ENCODE peak calls at places on chromosomes 4 and X, in seven cellular contexts. H, B, V, M, N, A and G are unnamed samples.

GRCh38 chrX:72477787-72478186 is 94.9 kb downstream of the HDAC8 start:
- DNase-seq in H (no peak), B (peak), V (no peak), M (no peak), N (no peak), A (peak), G (peak)

GRCh38 chrX:115339441-115340025 is 50.0 kb downstream of the LUZP4 start:
- DNase-seq in H (no peak), B (no peak), V (no peak), M (no peak), N (no peak), A (peak), G (peak)

GRCh38 chr4:2061208-2062131 is 2.3 kb downstream of the NAT8L start:
- DNase-seq in H (no peak), B (no peak), V (no peak), M (no peak), N (no peak), A (no peak), G (no peak)

GRCh38 chr4:48483006-48483776 is at the start of gene SLC10A4:
- DNase-seq in H (no peak), B (no peak), V (no peak), M (no peak), N (no peak), A (no peak), G (no peak)

GRCh38 chrX:129006491-129006890 is 516.8 kb downstream of the SMARCA1 start:
- DNase-seq in H (no peak), B (no peak), V (no peak), M (no peak), N (no peak), A (no peak), G (no peak)

GRCh38 chr4:48339642-48340041 is 1.7 kb upstream of the SLAIN2 start:
- DNase-seq in H (no peak), B (no peak), V (no peak), M (no peak), N (no peak), A (no peak), G (no peak)

GRCh38 chrX:82333575-82333974 is 1131.7 kb downstream of the SH3BGRL start:
- DNase-seq in H (no peak), B (no peak), V (no peak), M (no peak), N (no peak), A (no peak), G (no peak)

GRCh38 chr4:132238697-132239096 is 910.4 kb upstream of the PCDH10 start:
- DNase-seq in H (no peak), B (no peak), V (no peak), M (no peak), N (no peak), A (no peak), G (no peak)

GRCh38 chr4:1200425-1201035 is 28.1 kb upstream of the SPON2 start:
- DNase-seq in H (no peak), B (no peak), V (peak), M (peak), N (peak), A (peak), G (peak)

GRCh38 chrX:151999813-152000212 is 25.3 kb upstream of the GABRE start:
- DNase-seq in H (no peak), B (no peak), V (no peak), M (no peak), N (no peak), A (no peak), G (no peak)

GRCh38 chr4:16550488-16550980 is 324.3 kb upstream of the TAPT1 start:
- DNase-seq in H (no peak), B (no peak), V (no peak), M (no peak), N (no peak), A (no peak), G (no peak)

GRCh38 chr4:24024157-24024556 is 134.3 kb upstream of the PPARGC1A start:
- DNase-seq in H (no peak), B (no peak), V (no peak), M (no peak), N (no peak), A (peak), G (peak)

GRCh38 chr4:99683913-99684312 is 26.3 kb upstream of the C4orf54 start:
- DNase-seq in H (no peak), B (no peak), V (no peak), M (no peak), N (no peak), A (no peak), G (no peak)

GRCh38 chrX:87517571-87518141 is at the start of gene KLHL4:
- DNase-seq in H (no peak), B (peak), V (no peak), M (peak), N (no peak), A (peak), G (peak)

GRCh38 chr4:30860983-30861382 is 140.8 kb downstream of the PCDH7 start:
- DNase-seq in H (no peak), B (no peak), V (no peak), M (no peak), N (no peak), A (no peak), G (no peak)

GRCh38 chr4:13527983-13528822 is 16.1 kb downstream of the NKX3-2 start:
- DNase-seq in H (no peak), B (no peak), V (no peak), M (no peak), N (no peak), A (no peak), G (no peak)

GRCh38 chr4:62814510-62815047 is 1594.7 kb downstream of the TECRL start:
- DNase-seq in H (no peak), B (no peak), V (no peak), M (no peak), N (no peak), A (no peak), G (no peak)

GRCh38 chr4:88054909-88055308 is 47.5 kb downstream of the PKD2 start:
- DNase-seq in H (no peak), B (peak), V (no peak), M (peak), N (no peak), A (peak), G (peak)

GRCh38 chr4:26557164-26557563 is 26.7 kb upstream of the TBC1D19 start:
- DNase-seq in H (peak), B (no peak), V (no peak), M (peak), N (no peak), A (peak), G (no peak)

GRCh38 chr4:7584133-7584532 is 149.4 kb upstream of the PSAPL1 start:
- DNase-seq in H (no peak), B (no peak), V (no peak), M (no peak), N (no peak), A (no peak), G (no peak)

GRCh38 chr4:123406862-123407261 is 10.3 kb downstream of the SPRY1 start:
- DNase-seq in H (no peak), B (no peak), V (no peak), M (no peak), N (no peak), A (no peak), G (no peak)

GRCh38 chrX:92213781-92214180 is 434.6 kb downstream of the PCDH11X start:
- DNase-seq in H (no peak), B (no peak), V (no peak), M (peak), N (no peak), A (peak), G (no peak)

GRCh38 chr4:100826808-100827548 is 309.2 kb upstream of the EMCN start:
- DNase-seq in H (no peak), B (no peak), V (no peak), M (no peak), N (no peak), A (no peak), G (no peak)

GRCh38 chrX:51975811-51976210 is 82.4 kb downstream of the MAGED1 start:
- DNase-seq in H (no peak), B (no peak), V (no peak), M (no peak), N (no peak), A (no peak), G (no peak)

GRCh38 chr4:77881460-77882295 is 19.0 kb downstream of the MRPL1 start:
- DNase-seq in H (no peak), B (no peak), V (no peak), M (peak), N (no peak), A (peak), G (peak)

GRCh38 chr4:97912151-97912550 is 231.1 kb downstream of the STPG2 start:
- DNase-seq in H (no peak), B (no peak), V (no peak), M (no peak), N (no peak), A (no peak), G (no peak)

GRCh38 chr4:126977306-126977705 is 655.5 kb upstream of the INTU start:
- DNase-seq in H (no peak), B (no peak), V (no peak), M (no peak), N (no peak), A (no peak), G (no peak)

GRCh38 chr4:92236907-92237306 is 66.9 kb upstream of the GRID2 start:
- DNase-seq in H (no peak), B (no peak), V (no peak), M (peak), N (no peak), A (peak), G (no peak)

GRCh38 chrX:86104526-86104925 is 43.7 kb upstream of the DACH2 start:
- DNase-seq in H (no peak), B (no peak), V (no peak), M (no peak), N (no peak), A (no peak), G (no peak)

GRCh38 chrX:129875669-129876068 is 30.3 kb upstream of the UTP14A start:
- DNase-seq in H (no peak), B (no peak), V (no peak), M (peak), N (no peak), A (peak), G (peak)

GRCh38 chr4:37968747-37969146 is 8.5 kb downstream of the PTTG2 start:
- DNase-seq in H (no peak), B (no peak), V (no peak), M (no peak), N (no peak), A (no peak), G (no peak)

GRCh38 chr4:93184093-93184492 is 644.5 kb upstream of the ATOH1 start:
- DNase-seq in H (no peak), B (no peak), V (no peak), M (no peak), N (no peak), A (no peak), G (no peak)

GRCh38 chr4:77095101-77095826 is 19.5 kb upstream of the CCNI start:
- DNase-seq in H (peak), B (peak), V (peak), M (peak), N (peak), A (peak), G (peak)

DNA sequence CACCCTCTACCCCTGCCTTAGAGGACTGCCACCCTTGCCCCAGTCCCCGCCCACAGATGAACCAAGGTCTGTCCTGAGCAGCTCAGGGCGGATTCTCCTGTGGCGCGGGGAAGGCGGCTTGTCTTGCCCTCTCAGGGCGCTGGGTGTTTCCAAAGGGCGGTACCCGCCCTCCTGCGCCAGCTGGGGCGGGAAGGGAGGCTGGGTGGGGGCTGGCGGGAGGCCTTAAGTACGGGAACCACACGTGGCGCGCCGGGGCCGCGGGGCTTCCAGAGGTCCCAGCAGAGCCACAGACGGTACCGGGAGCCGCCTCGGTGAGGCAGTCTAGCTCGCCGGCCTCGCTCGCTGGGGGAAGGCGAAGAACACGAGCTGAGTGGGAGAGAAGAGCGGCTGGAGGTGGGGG is 361.1 kb downstream of the MID1IP1 start:
- DNase-seq in H (no peak), B (no peak), V (no peak), M (no peak), N (no peak), A (no peak), G (no peak)
- TF ChIP-seq CTCF in H (no peak), B (no peak), V (no peak), M (no peak), N (no peak), A (no peak), G (no peak)

GRCh38 chrX:2962346-2962745 is 33.2 kb upstream of the ARSD start:
- DNase-seq in H (no peak), B (no peak), V (peak), M (no peak), N (no peak), A (no peak), G (no peak)
- H3K4me3 ChIP-seq in H (no peak), B (no peak), V (no peak), M (no peak), N (no peak), A (no peak), G (no peak)

GRCh38 chr4:184417802-184418511 is 56.4 kb downstream of the IRF2 start:
- DNase-seq in H (no peak), B (peak), V (no peak), M (peak), N (no peak), A (peak), G (peak)
- TF ChIP-seq CTCF in H (no peak), B (no peak), V (no peak), M (peak), N (no peak), A (no peak), G (no peak)

DNA sequence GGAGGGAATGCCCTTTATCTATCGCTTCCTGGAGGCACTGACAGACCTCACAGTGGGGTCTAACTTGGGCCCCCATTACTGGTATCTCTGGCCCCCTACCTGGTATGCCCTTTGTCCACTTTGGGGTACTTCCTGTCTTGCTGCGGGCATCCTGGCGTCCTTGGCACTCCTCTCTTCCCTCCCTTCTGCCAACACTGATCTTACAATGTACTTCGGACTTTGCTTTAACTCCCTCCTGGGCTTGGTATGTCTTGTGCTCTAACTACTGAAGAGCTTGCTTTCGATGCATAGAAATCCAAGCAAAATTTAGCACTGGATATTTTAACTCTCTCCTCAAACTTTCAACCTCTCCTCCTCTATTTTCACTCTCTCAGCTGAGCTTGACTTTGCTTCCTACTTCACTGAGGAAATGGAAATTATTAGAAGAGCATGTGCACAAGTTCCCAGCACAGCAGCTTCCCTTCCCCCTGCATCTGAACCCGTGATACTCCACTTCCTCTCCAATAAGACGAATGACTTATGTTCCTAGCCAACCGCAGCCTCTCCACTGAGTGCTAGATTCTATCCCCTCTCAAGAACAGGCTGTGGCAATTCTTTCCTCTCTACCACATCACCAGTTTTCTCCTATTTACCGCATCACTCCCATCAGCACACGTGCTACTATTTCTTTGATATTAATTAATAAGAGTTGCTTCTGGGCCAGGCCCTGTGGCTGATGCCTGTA is 52.9 kb downstream of the SUPT20HL2 start:
- DNase-seq in H (no peak), B (peak), V (no peak), M (peak), N (peak), A (peak), G (peak)
- H3K4me3 ChIP-seq in H (no peak), B (no peak), V (no peak), M (no peak), N (no peak), A (no peak), G (no peak)

GRCh38 chr4:5122114-5122513 is 70.8 kb downstream of the STK32B start:
- DNase-seq in H (no peak), B (no peak), V (no peak), M (no peak), N (no peak), A (no peak), G (no peak)
- TF ChIP-seq CTCF in H (no peak), B (no peak), V (no peak), M (no peak), N (no peak), A (no peak), G (no peak)

DNA sequence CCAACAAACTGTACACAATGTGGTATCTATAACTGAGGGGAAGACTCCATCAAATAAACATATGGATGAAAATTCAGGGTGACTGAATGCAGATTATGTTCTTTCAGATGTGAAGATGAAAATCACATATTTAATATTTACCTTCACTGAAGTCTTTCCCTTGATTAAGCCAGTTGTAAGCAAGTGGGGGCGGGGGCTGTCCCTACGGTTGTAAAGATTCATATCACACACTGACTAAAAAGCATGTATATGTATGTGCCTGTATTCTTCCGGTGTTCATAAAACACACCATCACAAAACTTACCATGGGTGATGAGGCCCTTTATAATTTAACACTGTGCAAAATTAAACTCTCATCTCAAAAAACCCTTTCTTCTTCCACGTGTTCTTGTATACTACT is 1.3 kb downstream of the TAB3 start:
- DNase-seq in H (no peak), B (no peak), V (no peak), M (no peak), N (no peak), A (no peak), G (no peak)
- H3K4me3 ChIP-seq in H (no peak), B (no peak), V (no peak), M (no peak), N (peak), A (no peak), G (no peak)

GRCh38 chrX:56968980-56969379 is 26.4 kb downstream of the SPIN3 start:
- DNase-seq in H (no peak), B (no peak), V (no peak), M (no peak), N (no peak), A (no peak), G (peak)

GRCh38 chrX:56969559-56969958 is 25.8 kb downstream of the SPIN3 start:
- DNase-seq in H (no peak), B (no peak), V (no peak), M (no peak), N (no peak), A (no peak), G (no peak)

GRCh38 chrX:56978172-56978571 is 17.2 kb downstream of the SPIN3 start:
- DNase-seq in H (peak), B (peak), V (peak), M (peak), N (no peak), A (peak), G (peak)

GRCh38 chrX:56975611-56976010 is 19.7 kb downstream of the SPIN3 start:
- DNase-seq in H (no peak), B (peak), V (no peak), M (no peak), N (no peak), A (peak), G (peak)

DNA sequence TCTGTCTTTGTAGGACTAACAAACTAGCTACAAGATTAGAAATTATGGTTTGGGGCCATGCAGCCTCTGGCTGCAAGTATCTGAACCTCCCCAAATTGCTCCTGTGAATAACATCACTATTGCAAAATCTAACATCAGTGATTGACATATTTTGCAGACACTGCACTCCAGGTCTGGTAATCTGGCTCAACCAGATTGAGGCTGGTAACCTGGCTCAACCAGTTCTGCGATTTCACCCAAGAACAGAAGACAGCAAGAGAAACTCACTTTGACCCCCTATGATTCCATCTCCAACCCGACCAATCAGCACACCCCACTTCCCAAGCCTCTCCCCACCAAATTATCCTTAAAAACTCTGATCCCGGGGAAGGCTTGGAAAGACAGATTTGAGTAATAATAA is 20.9 kb downstream of the SPIN3 start:
- DNase-seq in H (no peak), B (no peak), V (no peak), M (no peak), N (no peak), A (no peak), G (no peak)
- TF ChIP-seq CTCF in H (no peak), B (no peak), V (no peak), M (no peak), N (no peak), A (no peak), G (no peak)

DNA sequence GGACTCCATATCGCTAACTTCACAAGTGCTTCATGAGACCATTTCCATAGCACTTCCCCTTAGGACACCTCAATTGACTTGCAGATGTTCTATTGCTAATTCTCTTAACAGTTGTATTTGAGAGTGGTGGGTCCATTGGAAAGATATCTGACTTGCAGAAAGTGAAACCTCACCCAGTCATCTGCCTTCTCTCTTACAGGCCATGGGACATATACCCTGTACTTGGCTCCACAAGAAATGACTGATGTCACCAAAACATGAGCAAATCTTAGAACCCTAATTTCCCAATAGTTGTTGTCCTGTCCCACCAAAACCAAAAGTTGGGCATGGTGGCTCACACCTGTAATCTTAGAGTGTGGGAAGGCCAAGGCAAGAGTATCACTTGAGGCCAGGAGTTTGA is 101.9 kb upstream of the MAML3 start:
- DNase-seq in H (no peak), B (no peak), V (no peak), M (no peak), N (no peak), A (no peak), G (no peak)
- H3K4me3 ChIP-seq in H (no peak), B (no peak), V (no peak), M (no peak), N (no peak), A (no peak), G (no peak)